ENCODE peak calls at places on chromosomes 3 and 15, in five cellular contexts. X is body of pancreas, F is lung, B is tibial nerve, M is left ventricle myocardium inferior. C is an unnamed sample.

GRCh38 chr3:156630081-156630772 is 44.2 kb upstream of the TIPARP start:
- DNase-seq in B (no peak), F (no peak), M (no peak), X (no peak), C (no peak)

GRCh38 chr15:60520041-60520824 is 41.3 kb upstream of the ICE2 start:
- DNase-seq in B (no peak), M (no peak), X (no peak), F (no peak), C (no peak)

GRCh38 chr15:89496155-89497098 is at the start of gene RHCG:
- DNase-seq in X (peak; percentile 48), F (no peak), M (no peak), B (no peak), C (no peak)

GRCh38 chr3:187242435-187242834 is 45.1 kb downstream of the RTP1 start:
- DNase-seq in F (no peak), X (no peak), B (no peak), M (no peak), C (no peak)

GRCh38 chr3:10344147-10344943 is 23.4 kb upstream of the SEC13 start:
- DNase-seq in X (peak; percentile 51), B (peak; percentile 58), F (no peak), M (no peak), C (peak; percentile 34)

GRCh38 chr3:33440328-33440577 is at the start of gene UBP1:
- DNase-seq in F (no peak), M (peak; percentile 100), X (peak; percentile 99), B (no peak), C (no peak)

GRCh38 chr3:177561365-177561764 is 364.1 kb upstream of the TBL1XR1 start:
- DNase-seq in F (no peak), M (no peak), B (no peak), X (no peak), C (no peak)

GRCh38 chr3:37093481-37093880 is 80.9 kb downstream of the LRRFIP2 start:
- DNase-seq in B (no peak), M (no peak), X (no peak), F (no peak), C (no peak)

GRCh38 chr3:115141018-115141757 is 5.9 kb downstream of the ZBTB20 start:
- DNase-seq in B (no peak), F (no peak), M (no peak), X (no peak), C (no peak)

GRCh38 chr15:88605507-88606436 is 15.4 kb upstream of the AEN start:
- DNase-seq in F (no peak), X (peak; percentile 64), M (peak; percentile 50), B (no peak), C (no peak)

GRCh38 chr3:42376397-42376798 is 34.0 kb downstream of the LYZL4 start:
- DNase-seq in X (peak; percentile 15), B (peak; percentile 26), M (peak; percentile 28), F (no peak), C (no peak)

GRCh38 chr3:171465768-171466167 is 5.6 kb upstream of the TNIK start:
- DNase-seq in X (no peak), B (no peak), F (no peak), M (no peak), C (no peak)

GRCh38 chr3:120448707-120449650 is 1.8 kb downstream of the FSTL1 start:
- DNase-seq in F (no peak), X (no peak), M (no peak), B (peak; percentile 15), C (no peak)

GRCh38 chr3:29440321-29441019 is 159.6 kb downstream of the RBMS3 start:
- DNase-seq in F (no peak), M (no peak), X (no peak), B (no peak), C (peak; percentile 19)
- H3K4me3 ChIP-seq in F (no peak overlapping the region), M (peak overlapping the region; percentile 56), X (no peak overlapping the region), B (no peak overlapping the region), C (no peak overlapping the region)

DNA sequence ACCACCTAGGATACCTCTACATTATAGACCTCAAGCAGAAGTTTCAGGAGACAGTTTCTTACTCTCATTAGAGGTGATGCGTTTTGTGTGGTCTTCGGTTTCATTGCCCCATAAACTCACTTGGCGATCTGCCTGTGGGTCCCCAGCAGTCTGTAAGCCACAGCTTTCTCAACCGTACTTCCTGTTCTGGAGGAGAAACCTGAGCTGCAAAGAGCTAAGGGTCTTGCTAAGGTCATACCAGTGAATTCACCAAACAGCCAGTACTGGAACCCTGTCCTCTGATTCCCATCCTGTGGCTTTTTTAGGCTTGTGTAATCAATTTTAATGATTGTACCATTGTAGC is 69.4 kb downstream of the APBA2 start:
- DNase-seq in F (no peak), B (no peak), X (no peak), M (no peak), C (no peak)
- H3K27ac ChIP-seq in F (no peak overlapping the region), B (no peak overlapping the region), X (no peak overlapping the region), M (no peak overlapping the region), C (no peak overlapping the region)

DNA sequence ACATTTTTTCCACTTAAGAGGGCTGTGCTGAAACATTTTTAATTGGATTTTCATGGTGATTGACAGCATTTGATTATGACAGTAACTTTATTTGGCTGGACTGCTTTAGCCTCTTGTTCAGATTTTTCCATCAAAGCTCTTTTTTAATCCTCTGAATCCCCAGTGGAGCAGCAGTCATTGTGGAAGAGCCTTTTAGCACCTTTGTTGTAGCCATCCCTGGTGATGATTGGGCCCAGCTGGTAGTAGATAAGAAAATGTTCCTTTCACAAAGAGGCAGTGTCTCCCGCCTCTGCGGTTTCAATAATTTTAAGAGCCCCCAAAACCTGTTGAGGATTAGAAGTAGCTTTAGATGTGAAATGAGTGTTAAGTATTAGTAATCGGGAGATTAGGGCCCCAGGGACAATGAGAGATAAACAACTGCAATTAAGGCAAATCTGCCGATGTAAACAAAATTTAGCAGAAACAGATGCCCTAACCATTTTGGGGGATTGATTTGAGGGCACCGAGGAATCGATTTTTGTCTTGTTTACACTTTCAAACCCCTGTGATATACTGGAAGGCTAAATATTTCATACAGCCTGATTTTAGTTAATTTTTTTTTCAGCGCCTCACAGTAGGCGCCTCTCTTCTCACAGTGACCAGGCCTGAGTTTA is 43.3 kb upstream of the SKOR1 start:
- DNase-seq in M (no peak), F (no peak), X (no peak), B (no peak), C (no peak)
- H3K4me1 ChIP-seq in M (no peaks in the 10 kb centered on the region), F (no peaks in the 10 kb centered on the region), X (peaks cover 13% of the 10 kb centered on the region), B (no peaks in the 10 kb centered on the region), C (no peaks in the 10 kb centered on the region)

GRCh38 chr3:71438904-71439303 is 144.6 kb downstream of the FOXP1 start:
- DNase-seq in M (no peak), X (no peak), B (no peak), F (no peak), C (no peak)

GRCh38 chr3:71442648-71443047 is 140.9 kb downstream of the FOXP1 start:
- DNase-seq in F (no peak), X (no peak), B (no peak), M (no peak), C (no peak)

GRCh38 chr3:71441925-71442620 is 141.5 kb downstream of the FOXP1 start:
- DNase-seq in B (no peak), M (no peak), F (no peak), X (no peak), C (no peak)

GRCh38 chr3:71443332-71443731 is 140.2 kb downstream of the FOXP1 start:
- DNase-seq in X (no peak), B (no peak), F (no peak), M (no peak), C (no peak)

GRCh38 chr3:71441217-71441924 is 142.2 kb downstream of the FOXP1 start:
- DNase-seq in F (peak; percentile 64), M (peak; percentile 36), B (no peak), X (no peak), C (no peak)
- H3K4me3 ChIP-seq in F (no peak overlapping the region), M (no peak overlapping the region), B (no peak overlapping the region), X (no peak overlapping the region), C (no peak overlapping the region)

C was measured in colonic mucosa.